ENCODE peak calls at places on chromosomes 5 and 9, in six cellular contexts. V is iPS-NIHi11; C is stimulated activated CD8-positive, alpha-beta memory T cell treated with anti-CD3 and anti-CD28 coated beads, Interleukin-2, amount 100 ng/mL, for 1 hour; W is cardiac septum; R is T1000; F is glomerular endothelial cell. J is an unnamed sample.

GRCh38 chr5:145129797-145130196 is 705.3 kb downstream of the PRELID2 start:
- DNase-seq in F (no peak), C (no peak), R (no peak), V (no peak), W (no peak), J (no peak)

GRCh38 chr9:132167192-132167591 is 5.3 kb downstream of the NTNG2 start:
- DNase-seq in R (no peak), V (no peak), W (no peak), C (no peak), F (no peak), J (no peak)

GRCh38 chr5:147417133-147417813 is 92.6 kb downstream of the DPYSL3 start:
- DNase-seq in C (no peak), W (no peak), V (no peak), R (no peak), F (no peak), J (no peak)

GRCh38 chr5:170266570-170267379 is 30.8 kb downstream of the LCP2 start:
- DNase-seq in C (no peak), V (no peak), F (no peak), R (no peak), W (no peak), J (no peak)

GRCh38 chr9:86801246-86801645 is 146.1 kb downstream of the GAS1 start:
- DNase-seq in F (no peak), R (no peak), W (no peak), C (no peak), V (no peak), J (no peak)

GRCh38 chr9:125701351-125701750 is 5.7 kb downstream of the MAPKAP1 start:
- DNase-seq in W (no peak), R (no peak), V (peak), F (peak), C (no peak), J (no peak)

GRCh38 chr9:92440751-92441046 is 16.4 kb upstream of the OMD start:
- DNase-seq in V (no peak), W (no peak), F (no peak), R (no peak), C (no peak), J (no peak)

GRCh38 chr5:32312194-32312681 is 501 bp downstream of the MTMR12 start:
- DNase-seq in W (peak), V (peak), R (peak), F (peak), C (peak), J (no peak)

GRCh38 chr5:14983666-14984441 is 112.3 kb upstream of the ANKH start:
- DNase-seq in R (no peak), C (no peak), W (no peak), F (no peak), V (no peak), J (no peak)

GRCh38 chr5:153081385-153081784 is 409.1 kb upstream of the GRIA1 start:
- DNase-seq in F (no peak), R (no peak), C (no peak), V (no peak), W (no peak), J (no peak)

GRCh38 chr5:38641003-38641402 is 84.6 kb upstream of the LIFR start:
- DNase-seq in R (no peak), V (no peak), W (no peak), F (no peak), C (no peak), J (no peak)

GRCh38 chr5:10485142-10485795 is 43.6 kb downstream of the ROPN1L start:
- DNase-seq in F (peak), R (peak), C (no peak), V (peak), W (no peak), J (peak)

GRCh38 chr9:125982798-125983406 is 235.7 kb downstream of the PBX3 start:
- DNase-seq in C (no peak), R (no peak), W (peak), F (no peak), V (no peak), J (no peak)

GRCh38 chr9:123972618-123973017 is 39.0 kb upstream of the LHX2 start:
- DNase-seq in F (no peak), R (no peak), V (no peak), W (peak), C (no peak), J (no peak)

GRCh38 chr9:6680797-6681146 is 35.2 kb upstream of the GLDC start:
- DNase-seq in W (no peak), V (peak), R (no peak), F (no peak), C (peak), J (peak)

GRCh38 chr5:151556808-151557207 is 34.3 kb downstream of the FAT2 start:
- DNase-seq in V (no peak), F (no peak), C (no peak), W (no peak), R (no peak), J (no peak)

GRCh38 chr5:16855475-16855874 is 80.6 kb downstream of the MYO10 start:
- DNase-seq in W (no peak), C (no peak), R (no peak), F (peak), V (no peak), J (no peak)

GRCh38 chr5:87421307-87421706 is 8.6 kb upstream of the CCNH start:
- DNase-seq in V (no peak), C (no peak), R (no peak), W (no peak), F (no peak), J (no peak)

GRCh38 chr5:160525471-160526261 is 104.0 kb downstream of the PTTG1 start:
- DNase-seq in R (no peak), V (no peak), C (no peak), F (no peak), W (no peak), J (no peak)

GRCh38 chr9:109092587-109092986 is 27.2 kb downstream of the TMEM245 start:
- DNase-seq in F (no peak), W (no peak), V (no peak), R (no peak), C (no peak), J (no peak)

GRCh38 chr5:79200573-79201183 is 35.3 kb upstream of the JMY start:
- DNase-seq in R (no peak), F (no peak), V (peak), W (no peak), C (no peak), J (no peak)

GRCh38 chr9:117344892-117345660 is 69.8 kb downstream of the ASTN2 start:
- DNase-seq in W (no peak), F (no peak), C (no peak), V (peak), R (no peak), J (no peak)

GRCh38 chr9:99274511-99274910 is 52.4 kb downstream of the SEC61B start:
- DNase-seq in V (no peak), F (no peak), W (no peak), R (no peak), C (no peak), J (no peak)

GRCh38 chr9:100498592-100498991 is 25.6 kb downstream of the TMEFF1 start:
- DNase-seq in R (no peak), V (no peak), C (no peak), W (no peak), F (no peak), J (no peak)

GRCh38 chr5:179270581-179271300 is 74.5 kb downstream of the ADAMTS2 start:
- DNase-seq in R (no peak), W (peak), V (no peak), C (no peak), F (no peak), J (no peak)

GRCh38 chr9:109248133-109248581 is 72.7 kb downstream of the EPB41L4B start:
- DNase-seq in V (no peak), R (no peak), F (no peak), W (no peak), C (no peak), J (no peak)

GRCh38 chr5:92580814-92581213 is 1000.2 kb downstream of the NR2F1-AS1 start:
- DNase-seq in C (no peak), R (peak), F (no peak), V (no peak), W (no peak), J (no peak)

GRCh38 chr5:96049398-96050272 is 88.0 kb upstream of the ELL2 start:
- DNase-seq in W (no peak), C (no peak), F (peak), V (no peak), R (no peak), J (no peak)

GRCh38 chr9:27212621-27213020 is 84.3 kb downstream of the EQTN start:
- DNase-seq in V (no peak), F (no peak), W (no peak), C (no peak), R (no peak), J (no peak)

GRCh38 chr9:20990867-20991266 is 40.6 kb downstream of the HACD4 start:
- DNase-seq in F (no peak), W (no peak), V (no peak), R (no peak), C (no peak), J (no peak)

GRCh38 chr5:148135091-148136048 is 33.0 kb upstream of the SPINK14 start:
- DNase-seq in F (no peak), W (no peak), V (no peak), R (no peak), C (no peak), J (no peak)

GRCh38 chr9:27065288-27065687 is 43.7 kb upstream of the TEK start:
- DNase-seq in C (no peak), V (no peak), R (no peak), F (no peak), W (no peak), J (no peak)